ENCODE peak calls at places on chromosomes 5 and 9, in ten cellular contexts. W is NCI-H524; A is GM12865; D is stimulated activated CD8-positive, alpha-beta memory T cell treated with anti-CD3 and anti-CD28 coated beads, Interleukin-7, amount 100 ng/mL, for 48 hours; Q is HT1080; B is C1 segment of cervical spinal cord; T is dorsolateral prefrontal cortex; M is choroid plexus epithelial cell; C is CD8-positive, alpha-beta memory T cell; Z is endothelial cell. R is an unnamed sample.

GRCh38 chr5:96752341-96753016 is 55.3 kb downstream of the ERAP1 start:
- DNase-seq in C (peak; percentile 29), M (peak; percentile 85), Z (peak; percentile 62), D (peak; percentile 5), T (no peak), A (peak; percentile 71), Q (peak; percentile 38), B (no peak), W (peak; percentile 38), R (peak; percentile 58)

GRCh38 chr5:27402828-27403227 is 364.4 kb upstream of the CDH9 start:
- DNase-seq in Z (no peak), M (no peak), W (no peak), D (no peak), C (no peak), T (no peak), Q (no peak), A (no peak), B (no peak), R (no peak)

GRCh38 chr9:15416880-15417279 is 5.8 kb upstream of the SNAPC3 start:
- DNase-seq in W (peak; percentile 11), Z (peak; percentile 47), A (peak; percentile 56), M (peak; percentile 84), T (no peak), B (no peak), D (peak; percentile 7), C (peak; percentile 21), Q (no peak), R (peak; percentile 52)

GRCh38 chr5:173242675-173243085 is 7.7 kb upstream of the NKX2-5 start:
- DNase-seq in D (no peak), M (no peak), T (no peak), B (no peak), C (no peak), A (no peak), Q (no peak), W (no peak), Z (peak; percentile 47), R (no peak)

GRCh38 chr5:81524015-81524414 is 130.1 kb upstream of the ACOT12 start:
- DNase-seq in C (no peak), A (no peak), M (no peak), W (no peak), D (no peak), B (no peak), Z (no peak), T (no peak), Q (no peak), R (no peak)

GRCh38 chr5:178431777-178432155 is 158.4 kb downstream of the COL23A1 start:
- DNase-seq in C (no peak), B (no peak), M (no peak), W (no peak), D (no peak), Z (no peak), A (no peak), Q (no peak), T (no peak), R (no peak)

GRCh38 chr5:151886741-151887261 is 37.9 kb downstream of the GLRA1 start:
- DNase-seq in W (no peak), B (no peak), T (no peak), D (no peak), Q (peak; percentile 30), A (no peak), Z (no peak), M (no peak), C (no peak), R (no peak)

GRCh38 chr5:56986631-56986957 is 34.7 kb upstream of the MIER3 start:
- DNase-seq in T (no peak), B (no peak), Z (no peak), W (no peak), D (no peak), A (peak; percentile 20), M (no peak), C (no peak), Q (no peak), R (no peak)

GRCh38 chr5:179124329-179124852 is 64.2 kb downstream of the ZNF354C start:
- DNase-seq in T (no peak), D (no peak), C (no peak), W (no peak), Q (no peak), B (no peak), A (no peak), Z (no peak), M (no peak), R (no peak)

R was measured in AG20443.